ENCODE peak calls at places on chromosomes 2 and 18, in four cellular contexts. D is IMR-90, Q is PC-3, E is suprapubic skin. B is an unnamed sample.

GRCh38 chr2:188765522-188765921 is 208.7 kb upstream of the COL3A1 start:
- DNase-seq in Q (peak), E (no peak), D (peak), B (no peak)

GRCh38 chr2:96873651-96874096 is 3.8 kb upstream of the SEMA4C start:
- DNase-seq in D (no peak), Q (no peak), E (no peak), B (no peak)

GRCh38 chr2:236841389-236841788 is 244.3 kb upstream of the COPS8 start:
- DNase-seq in E (no peak), Q (no peak), D (no peak), B (no peak)

GRCh38 chr18:40577255-40577654 is 1377.8 kb upstream of the PIK3C3 start:
- DNase-seq in Q (no peak), D (peak), E (no peak), B (no peak)

GRCh38 chr2:50769416-50769815 is 262.5 kb downstream of the NRXN1 start:
- DNase-seq in E (no peak), D (no peak), Q (no peak), B (no peak)

GRCh38 chr2:201962766-201963555 is 70.7 kb upstream of the FZD7 start:
- DNase-seq in D (no peak), E (no peak), Q (no peak), B (no peak)

GRCh38 chr2:233471291-233472035 is 95.1 kb downstream of the USP40 start:
- DNase-seq in E (peak), D (no peak), Q (no peak), B (no peak)

GRCh38 chr2:190277234-190278112 is 42.2 kb downstream of the HIBCH start:
- DNase-seq in Q (peak), D (peak), E (no peak), B (peak)

GRCh38 chr2:226915846-226916360 is 80.0 kb downstream of the RHBDD1 start:
- DNase-seq in E (no peak), D (peak), Q (no peak), B (no peak)

GRCh38 chr2:58508021-58508420 is 266.9 kb upstream of the FANCL start:
- DNase-seq in Q (no peak), E (no peak), D (no peak), B (no peak)

GRCh38 chr2:6960659-6961058 is 43.4 kb downstream of the RNF144A start:
- DNase-seq in E (no peak), D (peak), Q (no peak), B (peak)

GRCh38 chr2:10215393-10215935 is 87.2 kb upstream of the HPCAL1 start:
- DNase-seq in E (no peak), Q (peak), D (no peak), B (no peak)

GRCh38 chr2:107091163-107091864 is 205.3 kb upstream of the ST6GAL2 start:
- DNase-seq in D (no peak), E (no peak), Q (peak), B (no peak)

GRCh38 chr2:232231514-232231913 is 147.0 kb upstream of the ALPP start:
- DNase-seq in E (no peak), D (no peak), Q (no peak), B (no peak)

GRCh38 chr2:232228332-232228731 is 150.2 kb upstream of the ALPP start:
- DNase-seq in Q (no peak), E (no peak), D (no peak), B (no peak)

GRCh38 chr2:232230557-232230956 is 148.0 kb upstream of the ALPP start:
- DNase-seq in E (no peak), Q (peak), D (peak), B (no peak)

GRCh38 chr2:232229296-232229916 is 149.1 kb upstream of the ALPP start:
- DNase-seq in E (no peak), D (peak), Q (no peak), B (no peak)

GRCh38 chr2:232229917-232230310 is 148.6 kb upstream of the ALPP start:
- DNase-seq in D (no peak), Q (no peak), E (no peak), B (peak)
- TF ChIP-seq CTCF in D (no peak), Q (no peak), E (no peak), B (no peak)

DNA sequence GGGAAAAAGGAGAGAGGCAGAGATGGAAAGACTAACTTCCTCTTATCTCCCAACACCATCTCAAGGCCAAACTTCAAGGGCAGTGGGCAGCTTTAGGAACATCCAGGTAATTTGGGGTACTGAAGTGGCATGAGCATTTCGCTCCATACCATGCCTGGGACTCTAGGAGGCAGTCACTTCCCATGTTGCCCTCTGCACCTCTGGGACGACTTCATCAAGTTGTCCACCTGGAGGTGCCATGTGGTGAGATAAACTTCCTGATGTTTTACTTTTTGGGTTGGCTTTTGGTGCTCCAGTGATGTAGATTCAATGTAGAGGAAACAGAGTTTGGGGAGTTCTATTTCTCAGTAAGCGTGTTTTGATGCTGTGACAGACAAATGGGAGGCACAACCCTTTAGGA is 56.3 kb upstream of the UPP2 start:
- DNase-seq in Q (peak), D (no peak), E (no peak), B (no peak)
- TF ChIP-seq CTCF in Q (peak), D (no peak), E (no peak), B (no peak)

GRCh38 chr2:57376985-57377384 is 669.6 kb upstream of the VRK2 start:
- DNase-seq in Q (peak), D (no peak), E (no peak), B (no peak)
- TF ChIP-seq CTCF in Q (peak), D (peak), E (no peak), B (no peak)

GRCh38 chr2:101036562-101036961 is 34.5 kb downstream of the RPL31 start:
- DNase-seq in D (peak), Q (peak), E (no peak), B (peak)
- TF ChIP-seq CTCF in D (peak), Q (peak), E (peak), B (peak)

GRCh38 chr2:133711806-133712205 is 143.5 kb upstream of the NCKAP5 start:
- DNase-seq in E (no peak), D (no peak), Q (peak), B (no peak)
- TF ChIP-seq CTCF in E (no peak), D (no peak), Q (no peak), B (no peak)

GRCh38 chr2:175183674-175184073 is 2.2 kb upstream of the ATP5MC3 start:
- DNase-seq in D (no peak), E (no peak), Q (no peak), B (no peak)

GRCh38 chr2:175181877-175182308 is 383 bp upstream of the ATP5MC3 start:
- DNase-seq in E (no peak), D (no peak), Q (no peak), B (no peak)

DNA sequence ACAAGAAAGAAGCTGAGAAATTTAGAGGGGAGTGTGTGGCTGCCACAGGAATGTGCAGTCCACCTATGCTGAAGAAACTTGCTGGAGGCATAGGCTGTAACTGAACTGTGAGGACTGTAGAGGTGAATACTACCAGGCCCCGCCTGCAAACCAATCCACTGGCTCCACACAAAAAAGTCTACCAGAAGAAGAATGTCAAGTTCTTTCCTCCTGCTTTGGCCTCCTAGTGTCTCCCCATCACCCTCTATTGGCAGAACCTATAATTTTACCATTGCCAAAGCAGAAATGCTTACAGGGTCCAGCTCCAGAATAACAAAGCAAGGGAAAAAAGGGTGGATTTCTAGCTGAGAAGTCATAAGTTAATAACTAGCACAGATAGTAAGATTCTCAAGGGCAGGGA is 5.9 kb upstream of the ATP5MC3 start:
- DNase-seq in E (no peak), Q (peak), D (peak), B (no peak)
- TF ChIP-seq CTCF in E (no peak), Q (peak), D (peak), B (peak)

GRCh38 chr2:29921560-29921915 is at the start of gene ALK:
- DNase-seq in Q (peak), D (peak), E (peak), B (peak)

GRCh38 chr2:29920631-29921559 is 491 bp downstream of the ALK start:
- DNase-seq in Q (peak), E (no peak), D (peak), B (no peak)

GRCh38 chr2:29920130-29920577 is 1.2 kb downstream of the ALK start:
- DNase-seq in E (no peak), D (no peak), Q (peak), B (no peak)

GRCh38 chr2:29923110-29923721 is 1.8 kb upstream of the ALK start:
- DNase-seq in E (no peak), D (peak), Q (peak), B (peak)
- TF ChIP-seq CTCF in E (peak), D (peak), Q (peak), B (peak)

DNA sequence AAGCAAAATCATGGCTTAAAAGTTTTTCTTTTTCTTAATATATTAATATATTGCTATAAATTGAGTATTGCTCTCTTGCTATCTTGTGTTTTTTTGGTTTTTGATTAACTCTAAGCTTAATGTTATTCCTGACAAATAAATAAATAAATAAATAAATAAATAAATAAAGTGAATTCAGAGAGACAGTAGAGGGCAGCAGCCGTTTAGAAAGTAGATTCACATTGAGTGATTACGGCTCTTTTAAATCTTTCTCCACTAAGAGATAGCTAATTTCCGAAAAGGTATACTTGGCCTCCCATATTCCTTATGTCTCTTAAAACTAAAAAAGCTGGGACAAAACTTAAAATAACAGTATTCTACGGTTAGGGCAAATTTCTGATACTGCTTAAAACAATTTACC is 34.3 kb downstream of the MSH2 start:
- DNase-seq in Q (peak), D (peak), E (no peak), B (peak)
- TF ChIP-seq CTCF in Q (peak), D (peak), E (no peak), B (peak)